ENCODE peak calls at places on chromosome 14, in four cellular contexts. S is IMR-90, D is mammary epithelial cell, Z is MM.1S. L is an unnamed sample.

GRCh38 chr14:75531660-75532317 is 9.5 kb downstream of the BATF start:
- DNase-seq in S (no peak), D (no peak), Z (no peak), L (no peak)

GRCh38 chr14:104584557-104584956 is 5.0 kb downstream of the C14orf180 start:
- DNase-seq in S (no peak), D (no peak), Z (no peak), L (no peak)

GRCh38 chr14:54486685-54487084 is 2.1 kb downstream of the GMFB start:
- DNase-seq in S (no peak), D (no peak), Z (no peak), L (no peak)

GRCh38 chr14:76828339-76829015 is 2.3 kb downstream of the LRRC74A start:
- DNase-seq in S (no peak), D (peak; percentile 6), Z (no peak), L (no peak)

GRCh38 chr14:104436741-104437701 is 142.5 kb upstream of the C14orf180 start:
- DNase-seq in S (no peak), D (no peak), Z (no peak), L (no peak)

GRCh38 chr14:104107611-104108569 is 22.4 kb downstream of the ASPG start:
- DNase-seq in S (no peak), D (no peak), Z (no peak), L (no peak)

GRCh38 chr14:98408024-98408555 is 863.9 kb downstream of the BCL11B start:
- DNase-seq in S (no peak), D (no peak), Z (no peak), L (no peak)

GRCh38 chr14:23566782-23567185 is 807 bp downstream of the AP1G2 start:
- DNase-seq in S (no peak), D (no peak), Z (no peak), L (no peak)

GRCh38 chr14:21300892-21301291 is 21.0 kb downstream of the RPGRIP1 start:
- DNase-seq in S (no peak), D (no peak), Z (no peak), L (no peak)

GRCh38 chr14:49934638-49935037 is 41.8 kb downstream of the ARF6 start:
- DNase-seq in S (peak; percentile 19), D (no peak), Z (peak; percentile 45), L (no peak)

GRCh38 chr14:104813286-104813685 is 12.4 kb downstream of the ZBTB42 start:
- DNase-seq in S (no peak), D (no peak), Z (no peak), L (no peak)

GRCh38 chr14:73744175-73744867 is 30.1 kb upstream of the PNMA1 start:
- DNase-seq in S (no peak), D (no peak), Z (no peak), L (no peak)

GRCh38 chr14:73741876-73742519 is 27.8 kb upstream of the PNMA1 start:
- DNase-seq in S (no peak), D (no peak), Z (no peak), L (no peak)

GRCh38 chr14:73743431-73743931 is 29.3 kb upstream of the PNMA1 start:
- DNase-seq in S (no peak), D (no peak), Z (peak; percentile 18), L (no peak)

GRCh38 chr14:73741386-73741875 is 27.2 kb upstream of the PNMA1 start:
- DNase-seq in S (peak; percentile 66), D (peak; percentile 72), Z (no peak), L (peak; percentile 84)

GRCh38 chr14:73742520-73743238 is 28.5 kb upstream of the PNMA1 start:
- DNase-seq in S (no peak), D (no peak), Z (no peak), L (no peak)
- H3K4me2 ChIP-seq in S (peak overlapping the region; percentile 93), D (peak overlapping the region; percentile 77), Z (peak overlapping the region; percentile 66), L (peak overlapping the region; percentile 88)

DNA sequence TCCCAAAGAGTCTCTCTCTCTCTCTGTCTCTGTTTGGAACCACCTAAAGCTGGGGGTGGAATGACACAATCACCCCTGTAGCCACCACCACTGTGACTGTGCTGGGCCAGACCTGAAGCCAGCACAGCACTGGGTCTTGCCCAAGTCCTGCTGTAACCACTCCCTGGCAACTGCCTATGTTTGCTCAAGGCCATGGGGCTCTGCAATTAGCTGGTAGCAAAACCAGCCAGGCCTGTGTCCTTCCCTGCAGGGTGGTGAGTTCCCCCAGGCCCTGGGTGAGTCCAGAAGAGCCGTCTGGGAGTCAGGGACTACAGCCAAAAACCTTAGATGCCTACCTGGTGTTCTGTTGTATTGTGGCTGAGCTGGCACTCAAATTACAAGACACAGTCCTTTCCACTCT is 50.8 kb downstream of the DGLUCY start:
- DNase-seq in S (no peak), D (peak; percentile 35), Z (no peak), L (peak; percentile 86)
- H3K4me2 ChIP-seq in S (no peak overlapping the region), D (no peak overlapping the region), Z (no peak overlapping the region), L (peak overlapping the region; percentile 6)

DNA sequence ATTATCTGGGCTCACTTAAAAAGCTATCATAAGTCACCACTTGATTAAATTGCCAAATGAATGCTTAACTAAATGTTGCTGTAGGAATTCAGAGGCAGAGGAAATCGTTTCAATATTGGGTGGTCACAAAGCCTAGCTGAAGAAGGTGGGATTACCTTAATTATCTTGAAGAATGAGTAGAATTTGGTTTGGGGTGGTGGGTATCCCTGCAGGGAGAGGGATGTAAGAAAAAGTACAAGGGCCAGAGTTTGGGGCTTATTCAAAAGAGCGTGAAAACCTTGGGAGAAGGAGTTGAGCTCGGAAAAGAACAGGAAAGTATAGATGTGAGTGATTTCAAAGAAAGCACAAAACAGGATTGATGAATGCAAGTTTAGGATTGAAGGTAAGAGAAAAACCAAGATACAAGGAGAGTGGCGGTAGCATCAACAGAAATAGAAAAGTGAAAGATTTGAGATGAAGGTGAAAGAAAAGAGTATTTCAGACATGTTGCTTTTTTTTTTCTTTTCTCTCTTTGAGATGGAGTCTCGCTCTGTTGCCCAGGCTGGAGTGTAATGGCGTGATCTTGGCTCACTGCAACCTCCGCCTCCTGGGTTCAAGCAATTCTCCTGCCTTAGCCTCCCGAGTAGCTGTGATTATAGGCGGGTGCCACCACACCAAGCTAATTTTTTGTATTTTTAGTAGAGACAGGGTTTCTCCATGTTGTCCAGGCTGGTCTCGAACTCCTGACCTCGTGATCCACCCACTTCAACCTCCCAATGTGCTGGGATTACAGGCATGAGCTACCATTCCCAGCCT is 1.7 kb downstream of the BRMS1L start:
- DNase-seq in S (no peak), D (no peak), Z (no peak), L (no peak)
- H3K4me2 ChIP-seq in S (peak overlapping the region; percentile 85), D (peak overlapping the region; percentile 93), Z (peak overlapping the region; percentile 59), L (peak overlapping the region; percentile 91)

DNA sequence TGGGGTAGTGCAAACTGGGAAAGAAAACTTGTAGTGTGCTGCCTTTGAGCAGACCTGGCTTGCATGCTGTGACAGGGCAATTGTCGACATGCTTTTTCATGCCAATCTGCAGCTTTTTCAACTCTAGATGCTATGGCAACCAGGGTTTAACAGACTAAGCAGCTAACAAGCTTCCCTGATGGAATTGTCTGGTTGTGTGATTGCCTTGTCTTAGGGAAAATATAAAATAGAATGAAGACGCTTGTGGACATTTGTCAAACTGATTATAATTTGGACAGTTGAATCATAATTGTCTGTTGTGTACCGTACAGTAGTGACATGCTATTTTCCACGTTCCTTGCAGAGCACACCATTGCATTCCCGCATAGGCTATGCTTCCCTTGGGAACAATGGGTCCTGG is 113.0 kb downstream of the FOXG1 start:
- DNase-seq in S (no peak), D (no peak), Z (no peak), L (no peak)
- H3K4me2 ChIP-seq in S (no peak overlapping the region), D (no peak overlapping the region), Z (no peak overlapping the region), L (no peak overlapping the region)

L was measured in PC-9.